ENCODE peak calls at places on chromosomes 1 and 21, in five cellular contexts. N is psoas muscle, V is upper lobe of right lung, D is DND-41, T is HCT116. E is an unnamed sample.

GRCh38 chr1:233328661-233329498 is 1.4 kb downstream of the MAP3K21 start:
- DNase-seq in N (peak; percentile 13), V (peak; percentile 72), D (no peak), T (no peak), E (peak; percentile 19)

GRCh38 chr1:151773698-151774097 is 10.4 kb upstream of the MRPL9 start:
- DNase-seq in N (no peak), V (no peak), D (no peak), T (no peak), E (peak; percentile 88)

GRCh38 chr1:31408788-31409318 is 4.2 kb upstream of the SERINC2 start:
- DNase-seq in N (no peak), V (no peak), D (no peak), T (no peak), E (no peak)

GRCh38 chr1:46134660-46135331 is 2.4 kb upstream of the PIK3R3 start:
- DNase-seq in N (no peak), V (no peak), D (no peak), T (no peak), E (peak; percentile 82)

GRCh38 chr1:200666309-200666708 is 3.4 kb downstream of the DDX59 start:
- DNase-seq in N (no peak), V (no peak), D (no peak), T (no peak), E (no peak)

GRCh38 chr1:3419415-3420204 is 34.9 kb upstream of the ARHGEF16 start:
- DNase-seq in N (no peak), V (no peak), D (no peak), T (no peak), E (no peak)

GRCh38 chr1:197776348-197777082 is 1.2 kb upstream of the DENND1B start:
- DNase-seq in N (no peak), V (no peak), D (no peak), T (peak; percentile 28), E (peak; percentile 67)

GRCh38 chr21:15003463-15004135 is 61.2 kb downstream of the NRIP1 start:
- DNase-seq in N (no peak), V (no peak), D (no peak), T (no peak), E (no peak)

GRCh38 chr1:5751171-5751556 is 241.1 kb downstream of the NPHP4 start:
- DNase-seq in N (no peak), V (peak; percentile 47), D (no peak), T (no peak), E (no peak)

GRCh38 chr1:211089536-211089935 is 44.4 kb downstream of the KCNH1 start:
- DNase-seq in N (no peak), V (no peak), D (no peak), T (no peak), E (no peak)

GRCh38 chr1:40945491-40945973 is 34.0 kb upstream of the CTPS1 start:
- DNase-seq in N (no peak), V (no peak), D (no peak), T (no peak), E (no peak)

GRCh38 chr1:183238071-183238470 is 52.0 kb downstream of the LAMC2 start:
- DNase-seq in N (no peak), V (no peak), D (no peak), T (no peak), E (no peak)

GRCh38 chr21:15820327-15820726 is 90.5 kb downstream of the USP25 start:
- DNase-seq in N (no peak), V (no peak), D (no peak), T (no peak), E (no peak)

GRCh38 chr1:31802190-31803150 is 13.4 kb downstream of the SPOCD1 start:
- DNase-seq in N (no peak), V (no peak), D (no peak), T (no peak), E (no peak)

GRCh38 chr1:226047495-226047894 is 15.0 kb upstream of the H3-3A start:
- DNase-seq in N (no peak), V (no peak), D (no peak), T (no peak), E (peak; percentile 7)

GRCh38 chr1:201696217-201696761 is 132.7 kb upstream of the IPO9 start:
- DNase-seq in N (peak; percentile 93), V (no peak), D (no peak), T (no peak), E (peak; percentile 69)

GRCh38 chr1:76351655-76352054 is 277.1 kb downstream of the ST6GALNAC3 start:
- DNase-seq in N (no peak), V (no peak), D (no peak), T (no peak), E (no peak)

GRCh38 chr1:111208921-111209320 is 8.5 kb upstream of the DENND2D start:
- DNase-seq in N (no peak), V (no peak), D (no peak), T (no peak), E (no peak)

GRCh38 chr1:152486400-152487006 is 24.1 kb upstream of the LCE5A start:
- DNase-seq in N (no peak), V (no peak), D (no peak), T (no peak), E (no peak)

GRCh38 chr1:9242338-9242969 is 7.9 kb downstream of the H6PD start:
- DNase-seq in N (peak; percentile 91), V (peak; percentile 88), D (no peak), T (no peak), E (no peak)

GRCh38 chr1:59434336-59434735 is 137.4 kb downstream of the FGGY start:
- DNase-seq in N (no peak), V (no peak), D (no peak), T (no peak), E (peak; percentile 45)

GRCh38 chr1:59429651-59430050 is 132.8 kb downstream of the FGGY start:
- DNase-seq in N (no peak), V (no peak), D (no peak), T (no peak), E (no peak)

GRCh38 chr1:59431566-59432294 is 134.8 kb downstream of the FGGY start:
- DNase-seq in N (no peak), V (no peak), D (no peak), T (no peak), E (peak; percentile 29)

GRCh38 chr1:59433440-59433813 is 136.5 kb downstream of the FGGY start:
- DNase-seq in N (peak; percentile 41), V (no peak), D (no peak), T (no peak), E (no peak)

DNA sequence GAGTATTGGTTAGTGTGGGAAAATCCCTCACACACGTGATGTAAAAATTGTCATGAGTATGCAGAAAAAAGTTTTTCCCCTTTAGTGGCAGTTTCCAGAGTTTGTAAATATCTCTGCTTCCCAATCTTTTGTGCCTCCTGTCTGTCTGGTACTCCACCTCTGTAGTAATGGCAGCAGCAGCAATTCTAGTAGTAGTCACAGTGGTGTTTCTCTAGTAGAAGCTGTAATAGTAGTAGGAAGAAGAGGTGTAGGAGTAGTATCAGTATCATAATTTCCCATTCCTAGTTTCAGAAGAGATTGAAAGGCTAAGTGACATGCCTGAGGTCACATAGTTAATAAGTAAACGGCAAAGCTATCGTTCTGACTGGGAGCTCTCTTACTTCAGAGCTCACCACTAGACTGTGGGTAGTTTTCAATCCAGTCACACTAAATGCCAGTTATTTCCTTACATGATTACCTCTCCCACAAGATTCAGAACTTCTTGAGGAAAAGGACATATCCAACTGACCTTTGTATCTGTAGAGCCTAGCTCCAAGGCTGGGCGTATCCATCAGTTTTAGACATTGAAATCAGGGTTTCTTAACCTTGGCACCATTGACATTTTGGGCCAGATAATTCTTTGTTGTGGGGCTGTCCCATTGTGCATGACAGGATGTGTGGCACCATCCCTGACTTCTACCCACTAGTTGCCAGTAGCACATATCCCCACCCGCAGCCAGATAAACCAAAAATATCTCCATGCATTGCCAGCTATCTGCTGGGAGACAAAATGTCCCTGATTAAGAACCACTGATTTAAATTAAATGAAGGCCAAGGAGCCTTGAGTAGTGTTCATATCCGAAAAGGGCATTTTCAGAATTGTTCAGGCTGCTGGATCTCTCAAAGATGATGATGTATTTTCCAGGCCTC is 135.9 kb downstream of the FGGY start:
- DNase-seq in N (no peak), V (no peak), D (no peak), T (no peak), E (no peak)
- H3K4me1 ChIP-seq in N (peaks cover 63% of the 10 kb centered on the region), V (peaks cover 18% of the 10 kb centered on the region), D (no peaks in the 10 kb centered on the region), T (peaks cover 53% of the 10 kb centered on the region), E (peaks cover 24% of the 10 kb centered on the region)

DNA sequence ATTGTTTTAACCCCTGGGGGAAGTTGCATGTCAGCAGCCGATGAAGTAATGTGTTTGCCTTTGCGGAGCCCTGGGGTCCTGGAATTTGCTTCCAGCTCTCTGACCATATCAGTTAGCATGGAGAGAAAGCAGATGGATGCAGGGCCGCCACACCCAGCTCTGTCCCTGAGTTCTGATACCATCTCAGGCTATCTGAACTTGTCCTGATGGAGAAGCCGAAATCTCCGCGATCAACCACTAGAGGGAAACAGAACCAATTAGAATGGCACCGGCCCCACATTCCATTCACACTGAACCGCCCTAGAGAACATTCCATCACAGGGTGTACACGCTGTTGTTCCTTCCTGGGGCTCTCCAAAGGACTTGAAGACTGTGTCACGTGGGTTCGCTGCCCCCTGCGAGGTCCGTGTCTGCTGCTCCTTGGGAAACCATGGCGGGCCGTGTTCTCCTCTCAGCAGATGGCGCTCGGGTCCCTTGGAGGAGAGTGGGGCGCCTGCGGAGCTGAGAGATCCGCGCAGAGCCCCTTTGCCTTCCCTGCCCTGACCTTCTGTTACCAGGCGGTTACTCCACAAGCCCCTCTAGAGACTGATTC is 75.4 kb downstream of the ABCA4 start:
- DNase-seq in N (peak; percentile 84), V (peak; percentile 95), D (peak; percentile 40), T (peak; percentile 91), E (peak; percentile 96)
- H3K4me1 ChIP-seq in N (no peaks in the 10 kb centered on the region), V (peaks cover 47% of the 10 kb centered on the region), D (no peaks in the 10 kb centered on the region), T (peaks cover 20% of the 10 kb centered on the region), E (peaks cover 6% of the 10 kb centered on the region)

GRCh38 chr1:20229191-20229590 is 42.9 kb upstream of the PLA2G2C start:
- DNase-seq in N (no peak), V (no peak), D (no peak), T (no peak), E (no peak)

GRCh38 chr1:20234761-20235540 is 48.6 kb upstream of the PLA2G2C start:
- DNase-seq in N (no peak), V (no peak), D (no peak), T (no peak), E (no peak)

GRCh38 chr1:20237646-20238045 is 51.3 kb upstream of the PLA2G2C start:
- DNase-seq in N (no peak), V (no peak), D (no peak), T (no peak), E (no peak)

GRCh38 chr1:20233866-20234265 is 47.5 kb upstream of the PLA2G2C start:
- DNase-seq in N (no peak), V (no peak), D (no peak), T (no peak), E (peak; percentile 1)

DNA sequence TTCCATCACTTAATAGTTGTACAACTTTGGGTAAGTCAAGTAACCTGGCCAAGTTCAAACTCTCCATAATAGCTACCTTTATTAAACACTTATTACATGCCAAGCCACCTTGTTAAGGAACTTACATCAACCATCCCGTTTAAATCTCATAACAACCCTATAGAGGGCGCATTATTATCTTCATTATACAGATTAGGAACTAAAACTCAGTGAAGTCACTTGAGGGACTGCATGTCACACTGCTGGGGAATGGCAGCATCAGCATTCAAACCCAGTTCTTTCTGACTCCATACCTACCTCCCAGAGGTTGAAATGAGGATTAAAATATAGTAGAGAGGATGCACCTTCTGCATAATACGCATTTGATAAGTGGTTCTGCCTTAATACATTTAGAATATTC is 47.1 kb upstream of the PLA2G2C start:
- DNase-seq in N (no peak), V (no peak), D (no peak), T (peak; percentile 21), E (peak; percentile 17)
- H3K4me1 ChIP-seq in N (no peaks in the 10 kb centered on the region), V (no peaks in the 10 kb centered on the region), D (no peaks in the 10 kb centered on the region), T (no peaks in the 10 kb centered on the region), E (peaks cover 8% of the 10 kb centered on the region)

DNA sequence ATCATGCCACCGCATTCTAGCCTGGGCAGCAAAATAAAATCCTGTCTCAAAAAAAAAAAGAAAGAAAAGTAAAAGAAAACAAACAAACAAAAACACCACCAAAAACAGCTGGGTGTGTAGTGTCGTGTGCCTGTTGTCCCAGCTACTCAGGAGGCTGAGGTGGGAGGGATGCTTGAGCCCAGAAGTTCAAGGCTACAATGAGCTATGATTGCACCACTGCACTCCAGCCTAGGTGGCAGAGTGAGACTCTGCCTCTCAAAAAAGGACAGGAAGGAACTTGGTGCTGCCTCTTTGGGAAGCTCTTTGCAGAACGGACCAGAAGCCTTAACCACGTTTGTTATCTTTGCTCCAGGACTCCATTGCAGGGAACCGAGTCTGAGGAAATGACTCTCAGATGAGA is 11.0 kb downstream of the KIF17 start:
- DNase-seq in N (no peak), V (no peak), D (no peak), T (no peak), E (no peak)
- H3K4me1 ChIP-seq in N (no peaks in the 10 kb centered on the region), V (no peaks in the 10 kb centered on the region), D (no peaks in the 10 kb centered on the region), T (no peaks in the 10 kb centered on the region), E (no peaks in the 10 kb centered on the region)

E was measured in foreskin keratinocyte.